ENCODE peak calls at places on chromosomes 5 and 9, in seven cellular contexts. V, C, P, B, X, K and S are unnamed samples.

GRCh38 chr9:126611592-126612328 is 2.0 kb upstream of the LMX1B start:
- DNase-seq in V (peak), C (peak), P (peak), B (peak), X (peak), K (peak), S (peak)

GRCh38 chr5:140558542-140558941 is 1.3 kb upstream of the SRA1 start:
- DNase-seq in V (no peak), C (no peak), P (no peak), B (no peak), X (no peak), K (no peak), S (no peak)

GRCh38 chr5:160312139-160312959 is at the start of gene CCNJL:
- DNase-seq in V (no peak), C (peak), P (peak), B (no peak), X (no peak), K (peak), S (no peak)

GRCh38 chr5:170923910-170924620 is 62.2 kb downstream of the RANBP17 start:
- DNase-seq in V (no peak), C (no peak), P (no peak), B (no peak), X (no peak), K (no peak), S (no peak)

GRCh38 chr9:128244443-128245226 is 31.2 kb downstream of the GOLGA2 start:
- DNase-seq in V (no peak), C (peak), P (no peak), B (no peak), X (peak), K (no peak), S (peak)

GRCh38 chr5:28927559-28928326 is 1889.4 kb upstream of the CDH9 start:
- DNase-seq in V (no peak), C (no peak), P (no peak), B (no peak), X (no peak), K (no peak), S (no peak)

GRCh38 chr5:3612561-3613175 is 17.0 kb downstream of the IRX1 start:
- DNase-seq in V (no peak), C (no peak), P (no peak), B (no peak), X (no peak), K (peak), S (no peak)

GRCh38 chr5:9188956-9189355 is 356.9 kb downstream of the SEMA5A start:
- DNase-seq in V (no peak), C (no peak), P (no peak), B (no peak), X (no peak), K (no peak), S (no peak)

GRCh38 chr9:116027511-116027910 is 126.1 kb upstream of the PAPPA start:
- DNase-seq in V (no peak), C (no peak), P (no peak), B (no peak), X (peak), K (peak), S (no peak)

GRCh38 chr5:38657020-38657419 is 100.6 kb upstream of the LIFR start:
- DNase-seq in V (no peak), C (no peak), P (no peak), B (no peak), X (no peak), K (no peak), S (no peak)

GRCh38 chr9:94603259-94603776 is 9.7 kb upstream of the FBP2 start:
- DNase-seq in V (peak), C (peak), P (peak), B (peak), X (peak), K (peak), S (peak)

GRCh38 chr5:179228341-179229121 is 116.7 kb downstream of the ADAMTS2 start:
- DNase-seq in V (peak), C (peak), P (no peak), B (no peak), X (no peak), K (no peak), S (no peak)

GRCh38 chr5:26669523-26669922 is 368.9 kb downstream of the CDH9 start:
- DNase-seq in V (no peak), C (no peak), P (no peak), B (no peak), X (no peak), K (no peak), S (no peak)

GRCh38 chr9:84779892-84780291 is 110.4 kb downstream of the NTRK2 start:
- DNase-seq in V (no peak), C (no peak), P (no peak), B (no peak), X (no peak), K (no peak), S (no peak)

GRCh38 chr5:66669862-66670195 is 73.6 kb downstream of the MAST4 start:
- DNase-seq in V (no peak), C (no peak), P (no peak), B (no peak), X (no peak), K (no peak), S (no peak)

GRCh38 chr5:90932052-90932699 is 373.6 kb downstream of the ADGRV1 start:
- DNase-seq in V (no peak), C (peak), P (peak), B (no peak), X (peak), K (peak), S (no peak)

GRCh38 chr9:94613003-94613402 is 19.4 kb upstream of the FBP2 start:
- DNase-seq in V (no peak), C (no peak), P (no peak), B (no peak), X (no peak), K (no peak), S (no peak)

GRCh38 chr9:87711857-87712800 is 13.8 kb upstream of the CTSL start:
- DNase-seq in V (no peak), C (no peak), P (no peak), B (no peak), X (peak), K (peak), S (no peak)

GRCh38 chr9:92242115-92242778 is 51.2 kb downstream of the IARS1 start:
- DNase-seq in V (no peak), C (no peak), P (no peak), B (no peak), X (peak), K (peak), S (no peak)
- TF ChIP-seq CTCF in V (no peak), C (no peak), P (no peak), B (no peak), X (no peak), K (peak), S (no peak)

GRCh38 chr9:136131629-136132499 is 13.2 kb upstream of the TMEM250 start:
- DNase-seq in V (no peak), C (no peak), P (no peak), B (no peak), X (no peak), K (no peak), S (no peak)

GRCh38 chr9:136135326-136136126 is 16.9 kb upstream of the TMEM250 start:
- DNase-seq in V (no peak), C (no peak), P (no peak), B (no peak), X (no peak), K (no peak), S (no peak)

GRCh38 chr9:136133959-136134484 is 15.3 kb upstream of the TMEM250 start:
- DNase-seq in V (no peak), C (no peak), P (no peak), B (no peak), X (no peak), K (no peak), S (no peak)

GRCh38 chr9:136132500-136133050 is 13.9 kb upstream of the TMEM250 start:
- DNase-seq in V (no peak), C (no peak), P (no peak), B (no peak), X (no peak), K (no peak), S (no peak)

GRCh38 chr9:136133191-136133958 is 14.7 kb upstream of the TMEM250 start:
- DNase-seq in V (no peak), C (no peak), P (peak), B (no peak), X (no peak), K (no peak), S (no peak)
- TF ChIP-seq CTCF in V (no peak), C (peak), P (peak), B (peak), X (peak), K (peak), S (no peak)

DNA sequence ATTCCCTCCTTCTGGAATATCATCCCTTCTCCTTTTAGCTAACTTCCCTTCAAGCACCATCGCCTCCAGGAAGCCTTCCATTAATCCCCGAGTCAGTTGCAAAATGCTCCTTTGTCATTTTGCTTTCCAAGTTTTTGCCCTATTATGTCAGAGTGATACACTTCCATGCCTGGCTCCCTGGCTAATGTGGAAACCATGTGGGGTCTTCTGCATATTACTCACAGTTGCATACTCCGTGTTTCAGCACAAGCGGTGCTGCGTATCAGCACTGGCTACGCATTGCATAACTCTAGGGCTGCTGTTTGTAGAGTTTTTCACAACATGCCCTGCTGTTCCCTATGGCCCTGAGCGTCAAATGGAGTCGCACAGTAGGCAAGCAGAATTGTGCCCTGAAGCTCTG is 1.9 kb downstream of the TEX53 start:
- DNase-seq in V (no peak), C (no peak), P (no peak), B (no peak), X (peak), K (no peak), S (peak)
- TF ChIP-seq CTCF in V (no peak), C (no peak), P (no peak), B (no peak), X (no peak), K (no peak), S (no peak)

DNA sequence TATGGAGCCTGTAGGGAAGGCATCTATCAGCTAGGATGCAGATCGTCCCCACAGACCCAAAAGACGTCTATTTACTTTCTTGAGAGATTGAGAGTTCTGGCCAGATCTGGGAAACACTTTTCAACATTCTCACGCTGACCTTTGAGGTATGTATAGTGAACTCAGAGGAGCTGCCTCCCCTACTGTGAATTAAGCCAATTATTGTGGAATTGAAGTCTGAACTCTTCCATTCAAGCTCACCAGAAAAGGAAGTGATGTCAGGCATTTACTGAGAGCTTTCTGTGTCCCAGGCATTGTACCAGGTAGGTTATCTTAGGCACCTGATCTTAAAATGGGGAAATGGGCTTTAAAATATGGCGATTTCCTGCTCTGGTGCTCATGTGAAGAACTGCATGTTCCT is 136.5 kb downstream of the SV2C start:
- DNase-seq in V (no peak), C (no peak), P (no peak), B (no peak), X (no peak), K (no peak), S (no peak)
- TF ChIP-seq CTCF in V (no peak), C (no peak), P (no peak), B (no peak), X (no peak), K (no peak), S (no peak)

DNA sequence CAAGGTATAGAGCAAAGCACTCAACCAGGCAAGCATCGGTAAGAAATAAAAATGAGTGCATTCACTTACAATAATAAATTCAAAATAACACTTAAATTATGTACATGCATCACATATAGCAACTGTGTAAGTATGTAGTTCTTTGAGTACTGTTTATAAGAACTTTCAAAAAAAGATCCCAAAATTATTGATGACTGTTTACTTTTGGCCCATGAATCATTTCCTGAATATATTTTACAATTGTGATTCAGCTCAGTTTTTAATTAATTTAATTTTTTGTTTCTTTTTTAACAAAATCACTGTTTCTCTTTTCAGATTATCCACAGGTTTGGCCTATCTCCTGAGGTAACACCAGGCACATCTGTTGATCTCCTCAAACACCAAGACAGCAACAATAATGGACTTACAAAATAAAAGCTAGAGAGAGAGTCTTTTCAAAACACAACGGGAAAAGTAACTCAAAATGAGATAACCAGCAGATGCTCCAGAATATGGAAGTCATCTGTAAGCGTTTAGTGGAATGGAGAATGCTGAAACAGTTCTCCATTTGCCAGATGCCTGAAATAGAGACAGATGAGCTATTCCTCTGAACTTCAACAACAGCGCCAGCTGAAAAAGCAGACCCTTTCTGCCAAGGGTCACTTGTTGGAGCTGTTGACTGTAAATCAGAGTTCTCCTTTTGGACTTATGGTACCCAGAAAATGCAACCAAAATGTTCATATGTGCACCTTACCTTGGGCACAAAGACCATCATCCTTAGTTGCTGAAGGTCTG is 348.6 kb upstream of the RGMB start:
- DNase-seq in V (no peak), C (no peak), P (no peak), B (no peak), X (peak), K (no peak), S (no peak)
- TF ChIP-seq CTCF in V (no peak), C (no peak), P (no peak), B (no peak), X (no peak), K (no peak), S (no peak)

DNA sequence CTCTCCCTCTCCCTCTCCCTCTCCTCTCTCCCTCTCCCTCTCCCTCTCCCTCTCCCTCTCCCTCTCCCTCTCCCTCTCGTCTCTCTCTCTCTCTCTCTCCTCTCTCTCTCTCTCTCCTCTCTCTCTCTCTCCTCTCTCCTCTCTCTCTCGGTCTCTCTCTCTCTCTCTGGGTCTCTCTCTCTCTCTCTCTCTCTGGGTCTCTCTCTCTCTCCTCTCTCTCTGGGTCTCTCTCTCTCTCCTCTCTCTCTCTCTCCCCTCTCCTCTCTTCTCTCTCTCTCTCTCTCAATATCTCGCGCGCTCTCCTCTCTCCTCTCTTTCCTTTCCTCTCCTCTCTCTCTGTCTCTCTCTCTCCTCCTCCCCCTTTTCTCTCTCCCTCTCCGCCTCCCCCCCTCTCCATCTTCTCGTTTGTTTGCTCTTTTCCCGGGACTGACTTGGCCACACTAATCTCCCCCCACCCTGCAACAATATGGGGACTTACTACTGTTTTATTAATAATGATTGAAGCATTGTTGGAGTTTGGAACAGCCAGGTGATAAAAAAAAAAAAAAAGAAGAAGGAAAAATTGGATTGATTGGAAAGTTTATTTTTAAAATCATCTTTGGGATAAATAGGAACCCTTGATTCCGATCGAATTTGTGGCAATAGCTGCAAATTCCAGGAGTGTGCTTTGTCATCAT is 857 bp upstream of the NR2F1-AS1 start:
- DNase-seq in V (no peak), C (no peak), P (peak), B (no peak), X (peak), K (no peak), S (no peak)
- TF ChIP-seq CTCF in V (no peak), C (no peak), P (no peak), B (no peak), X (no peak), K (no peak), S (no peak)

GRCh38 chr9:114348906-114349482 is 19.3 kb downstream of the ORM2 start:
- DNase-seq in V (peak), C (peak), P (peak), B (no peak), X (peak), K (peak), S (peak)

GRCh38 chr9:114351932-114352331 is 22.3 kb downstream of the ORM2 start:
- DNase-seq in V (no peak), C (no peak), P (no peak), B (no peak), X (no peak), K (no peak), S (no peak)

GRCh38 chr9:114348261-114348905 is 18.7 kb downstream of the ORM2 start:
- DNase-seq in V (no peak), C (no peak), P (no peak), B (no peak), X (no peak), K (no peak), S (no peak)

GRCh38 chr9:114350636-114351396 is 21.1 kb downstream of the ORM2 start:
- DNase-seq in V (no peak), C (no peak), P (no peak), B (no peak), X (no peak), K (no peak), S (no peak)

DNA sequence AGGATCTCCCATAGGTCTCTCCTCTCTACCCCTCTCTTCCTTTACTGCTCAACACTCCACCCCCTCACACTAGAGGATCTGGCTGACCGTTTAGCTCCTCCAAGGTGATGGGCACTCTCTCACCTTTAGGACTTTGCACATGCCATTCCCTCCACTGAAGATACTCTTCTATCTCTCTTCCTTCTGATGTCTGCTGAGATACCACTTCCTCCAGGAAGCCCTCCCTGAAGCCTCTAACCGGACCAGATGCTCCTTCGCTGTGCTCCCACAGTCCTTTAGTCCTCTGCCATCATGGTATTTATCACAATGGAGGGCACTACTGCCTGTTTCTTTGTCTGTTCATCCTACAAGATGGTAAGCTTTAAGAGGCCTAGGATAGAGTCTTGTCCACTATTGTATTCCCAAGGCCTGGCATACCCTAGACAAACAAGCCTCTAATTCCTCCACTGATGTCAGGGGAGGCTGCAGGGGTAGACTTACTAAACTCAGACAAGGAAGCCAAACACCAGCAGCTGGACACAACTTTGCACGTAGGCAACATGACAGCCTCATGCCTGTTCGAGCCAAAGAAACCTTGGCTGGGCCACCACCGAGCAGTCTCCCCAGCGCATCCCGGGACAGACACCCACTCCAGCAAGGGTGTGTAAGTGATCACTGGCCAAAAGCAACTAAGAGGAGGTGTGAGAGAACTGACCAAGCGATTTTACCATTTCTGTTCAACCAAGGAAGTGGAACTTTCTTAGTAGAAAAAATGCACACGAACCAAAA is 20.2 kb downstream of the ORM2 start:
- DNase-seq in V (no peak), C (no peak), P (no peak), B (no peak), X (no peak), K (no peak), S (no peak)
- TF ChIP-seq CTCF in V (no peak), C (no peak), P (no peak), B (no peak), X (no peak), K (no peak), S (no peak)

GRCh38 chr9:120914953-120915352 is 11.6 kb downstream of the TRAF1 start:
- DNase-seq in V (no peak), C (no peak), P (no peak), B (no peak), X (peak), K (peak), S (no peak)

GRCh38 chr9:120917285-120917684 is 9.3 kb downstream of the TRAF1 start:
- DNase-seq in V (no peak), C (no peak), P (no peak), B (no peak), X (no peak), K (no peak), S (no peak)

GRCh38 chr9:120917989-120918630 is 8.5 kb downstream of the TRAF1 start:
- DNase-seq in V (no peak), C (no peak), P (no peak), B (no peak), X (no peak), K (no peak), S (no peak)

GRCh38 chr9:120915854-120916495 is 10.6 kb downstream of the TRAF1 start:
- DNase-seq in V (no peak), C (no peak), P (no peak), B (no peak), X (no peak), K (no peak), S (no peak)

DNA sequence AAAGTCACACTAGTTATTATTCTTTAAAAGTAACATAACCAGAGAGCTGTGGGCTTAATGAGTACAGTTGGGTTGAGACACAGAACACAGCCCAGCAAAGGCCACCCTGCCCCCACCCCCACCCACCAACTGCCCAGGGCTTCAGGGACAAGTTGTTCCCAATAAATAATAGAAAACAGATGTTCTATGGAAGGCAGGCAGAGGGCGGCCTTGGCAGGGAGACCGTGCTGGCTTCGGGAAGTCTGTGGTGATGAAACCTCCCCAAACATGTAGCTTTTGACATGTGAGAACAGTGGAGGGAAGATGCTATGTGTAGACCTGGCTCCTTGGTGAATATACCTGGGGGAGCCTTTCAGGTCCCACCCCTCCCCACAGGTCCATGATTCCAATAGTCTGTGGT is 10.0 kb downstream of the TRAF1 start:
- DNase-seq in V (no peak), C (no peak), P (no peak), B (no peak), X (peak), K (no peak), S (no peak)
- TF ChIP-seq CTCF in V (no peak), C (no peak), P (no peak), B (no peak), X (no peak), K (peak), S (no peak)

GRCh38 chr5:33890633-33891032 is 1.2 kb downstream of the ADAMTS12 start:
- DNase-seq in V (no peak), C (no peak), P (no peak), B (no peak), X (peak), K (no peak), S (no peak)
- TF ChIP-seq CTCF in V (no peak), C (no peak), P (no peak), B (no peak), X (peak), K (no peak), S (no peak)

GRCh38 chr5:132653716-132654115 is 4.3 kb upstream of the IL13 start:
- DNase-seq in V (no peak), C (no peak), P (no peak), B (no peak), X (no peak), K (no peak), S (no peak)
- TF ChIP-seq CTCF in V (no peak), C (no peak), P (no peak), B (no peak), X (no peak), K (no peak), S (no peak)